ENCODE peak calls at places on chromosomes 16 and 17, in six cellular contexts. One of them, this sample, is unnamed.
A peak's percentile ranks its signal among the peaks of the same experiment; 100 is the strongest.

GRCh38 chr16:19281246-19281645 is 4.3 kb upstream of the CLEC19A start:
- DNase-seq in kidney glomerular epithelial cell: no peak
- DNase-seq in activated T-cell treated with anti-CD3 and anti-CD28 coated beads for 1 hour: no peak
- DNase-seq in activated T-helper 2 cell treated with anti-CD3 and anti-CD28 coated beads, Interferon-gamma antibody, Interleukin-2, Interleukin-4, amounts not matched to agents 10 μg/mL and 5 μg/mL and 100 μg/mL, durations not matched to agents 14 hours and 24 hours and 36 hours: no peak
- DNase-seq in DMS153: no peak
- DNase-seq in fibroblast of gingiva: no peak
- DNase-seq in this sample: peak; percentile 9

GRCh38 chr17:71338396-71338795 is 782.4 kb upstream of the SOX9 start:
- DNase-seq in kidney glomerular epithelial cell: no peak
- DNase-seq in activated T-cell treated with anti-CD3 and anti-CD28 coated beads for 1 hour: no peak
- DNase-seq in activated T-helper 2 cell treated with anti-CD3 and anti-CD28 coated beads, Interferon-gamma antibody, Interleukin-2, Interleukin-4, amounts not matched to agents 10 μg/mL and 5 μg/mL and 100 μg/mL, durations not matched to agents 14 hours and 24 hours and 36 hours: no peak
- DNase-seq in DMS153: no peak
- DNase-seq in fibroblast of gingiva: peak; percentile 26
- DNase-seq in this sample: peak; percentile 58

GRCh38 chr17:82241183-82241925 is 12.5 kb downstream of the SLC16A3 start:
- DNase-seq in kidney glomerular epithelial cell: peak; percentile 77
- DNase-seq in activated T-cell treated with anti-CD3 and anti-CD28 coated beads for 1 hour: no peak
- DNase-seq in activated T-helper 2 cell treated with anti-CD3 and anti-CD28 coated beads, Interferon-gamma antibody, Interleukin-2, Interleukin-4, amounts not matched to agents 10 μg/mL and 5 μg/mL and 100 μg/mL, durations not matched to agents 14 hours and 24 hours and 36 hours: no peak
- DNase-seq in DMS153: no peak
- DNase-seq in fibroblast of gingiva: peak; percentile 88
- DNase-seq in this sample: peak; percentile 96

GRCh38 chr16:56477096-56477878 is 25.9 kb downstream of the OGFOD1 start:
- DNase-seq in kidney glomerular epithelial cell: peak; percentile 32
- DNase-seq in activated T-cell treated with anti-CD3 and anti-CD28 coated beads for 1 hour: no peak
- DNase-seq in activated T-helper 2 cell treated with anti-CD3 and anti-CD28 coated beads, Interferon-gamma antibody, Interleukin-2, Interleukin-4, amounts not matched to agents 10 μg/mL and 5 μg/mL and 100 μg/mL, durations not matched to agents 14 hours and 24 hours and 36 hours: no peak
- DNase-seq in DMS153: no peak
- DNase-seq in fibroblast of gingiva: peak; percentile 78
- DNase-seq in this sample: peak; percentile 73

GRCh38 chr16:64131423-64131822 is 990.4 kb downstream of the CDH11 start:
- DNase-seq in kidney glomerular epithelial cell: no peak
- DNase-seq in activated T-cell treated with anti-CD3 and anti-CD28 coated beads for 1 hour: no peak
- DNase-seq in activated T-helper 2 cell treated with anti-CD3 and anti-CD28 coated beads, Interferon-gamma antibody, Interleukin-2, Interleukin-4, amounts not matched to agents 10 μg/mL and 5 μg/mL and 100 μg/mL, durations not matched to agents 14 hours and 24 hours and 36 hours: no peak
- DNase-seq in DMS153: no peak
- DNase-seq in fibroblast of gingiva: no peak
- DNase-seq in this sample: no peak

GRCh38 chr17:68868708-68869107 is 86.5 kb downstream of the ABCA8 start:
- DNase-seq in kidney glomerular epithelial cell: no peak
- DNase-seq in activated T-cell treated with anti-CD3 and anti-CD28 coated beads for 1 hour: no peak
- DNase-seq in activated T-helper 2 cell treated with anti-CD3 and anti-CD28 coated beads, Interferon-gamma antibody, Interleukin-2, Interleukin-4, amounts not matched to agents 10 μg/mL and 5 μg/mL and 100 μg/mL, durations not matched to agents 14 hours and 24 hours and 36 hours: no peak
- DNase-seq in DMS153: no peak
- DNase-seq in fibroblast of gingiva: no peak
- DNase-seq in this sample: peak; percentile 61

GRCh38 chr16:3513892-3514600 is 13.2 kb downstream of the CLUAP1 start:
- DNase-seq in kidney glomerular epithelial cell: no peak
- DNase-seq in activated T-cell treated with anti-CD3 and anti-CD28 coated beads for 1 hour: no peak
- DNase-seq in activated T-helper 2 cell treated with anti-CD3 and anti-CD28 coated beads, Interferon-gamma antibody, Interleukin-2, Interleukin-4, amounts not matched to agents 10 μg/mL and 5 μg/mL and 100 μg/mL, durations not matched to agents 14 hours and 24 hours and 36 hours: no peak
- DNase-seq in DMS153: no peak
- DNase-seq in fibroblast of gingiva: no peak
- DNase-seq in this sample: no peak

GRCh38 chr16:67445913-67446907 is 15.3 kb downstream of the HSD11B2 start:
- DNase-seq in kidney glomerular epithelial cell: no peak
- DNase-seq in activated T-cell treated with anti-CD3 and anti-CD28 coated beads for 1 hour: no peak
- DNase-seq in activated T-helper 2 cell treated with anti-CD3 and anti-CD28 coated beads, Interferon-gamma antibody, Interleukin-2, Interleukin-4, amounts not matched to agents 10 μg/mL and 5 μg/mL and 100 μg/mL, durations not matched to agents 14 hours and 24 hours and 36 hours: no peak
- DNase-seq in DMS153: no peak
- DNase-seq in fibroblast of gingiva: no peak
- DNase-seq in this sample: no peak

GRCh38 chr17:42112552-42113176 is at the start of gene DHX58:
- DNase-seq in kidney glomerular epithelial cell: peak; percentile 78
- DNase-seq in activated T-cell treated with anti-CD3 and anti-CD28 coated beads for 1 hour: peak; percentile 54
- DNase-seq in activated T-helper 2 cell treated with anti-CD3 and anti-CD28 coated beads, Interferon-gamma antibody, Interleukin-2, Interleukin-4, amounts not matched to agents 10 μg/mL and 5 μg/mL and 100 μg/mL, durations not matched to agents 14 hours and 24 hours and 36 hours: peak; percentile 84
- DNase-seq in DMS153: peak; percentile 77
- DNase-seq in fibroblast of gingiva: peak; percentile 82
- DNase-seq in this sample: peak; percentile 64

GRCh38 chr17:38905375-38905774 is 20.0 kb upstream of the LASP1NB start:
- DNase-seq in kidney glomerular epithelial cell: no peak
- DNase-seq in activated T-cell treated with anti-CD3 and anti-CD28 coated beads for 1 hour: no peak
- DNase-seq in activated T-helper 2 cell treated with anti-CD3 and anti-CD28 coated beads, Interferon-gamma antibody, Interleukin-2, Interleukin-4, amounts not matched to agents 10 μg/mL and 5 μg/mL and 100 μg/mL, durations not matched to agents 14 hours and 24 hours and 36 hours: no peak
- DNase-seq in DMS153: no peak
- DNase-seq in fibroblast of gingiva: no peak
- DNase-seq in this sample: no peak

GRCh38 chr17:31269597-31269996 is 27.4 kb downstream of the OMG start:
- DNase-seq in kidney glomerular epithelial cell: peak; percentile 97
- DNase-seq in activated T-cell treated with anti-CD3 and anti-CD28 coated beads for 1 hour: no peak
- DNase-seq in activated T-helper 2 cell treated with anti-CD3 and anti-CD28 coated beads, Interferon-gamma antibody, Interleukin-2, Interleukin-4, amounts not matched to agents 10 μg/mL and 5 μg/mL and 100 μg/mL, durations not matched to agents 14 hours and 24 hours and 36 hours: no peak
- DNase-seq in DMS153: no peak
- DNase-seq in fibroblast of gingiva: peak; percentile 97
- DNase-seq in this sample: peak; percentile 89

GRCh38 chr16:67277999-67278772 is 1.1 kb upstream of the PLEKHG4 start:
- DNase-seq in kidney glomerular epithelial cell: peak; percentile 41
- DNase-seq in activated T-cell treated with anti-CD3 and anti-CD28 coated beads for 1 hour: no peak
- DNase-seq in activated T-helper 2 cell treated with anti-CD3 and anti-CD28 coated beads, Interferon-gamma antibody, Interleukin-2, Interleukin-4, amounts not matched to agents 10 μg/mL and 5 μg/mL and 100 μg/mL, durations not matched to agents 14 hours and 24 hours and 36 hours: no peak
- DNase-seq in DMS153: no peak
- DNase-seq in fibroblast of gingiva: peak; percentile 68
- DNase-seq in this sample: peak; percentile 80

GRCh38 chr17:71405101-71405500 is 715.7 kb upstream of the SOX9 start:
- DNase-seq in kidney glomerular epithelial cell: no peak
- DNase-seq in activated T-cell treated with anti-CD3 and anti-CD28 coated beads for 1 hour: no peak
- DNase-seq in activated T-helper 2 cell treated with anti-CD3 and anti-CD28 coated beads, Interferon-gamma antibody, Interleukin-2, Interleukin-4, amounts not matched to agents 10 μg/mL and 5 μg/mL and 100 μg/mL, durations not matched to agents 14 hours and 24 hours and 36 hours: no peak
- DNase-seq in DMS153: no peak
- DNase-seq in fibroblast of gingiva: no peak
- DNase-seq in this sample: peak; percentile 64

GRCh38 chr16:11202260-11203091 is 53.5 kb downstream of the SOCS1 start:
- DNase-seq in kidney glomerular epithelial cell: peak; percentile 40
- DNase-seq in activated T-cell treated with anti-CD3 and anti-CD28 coated beads for 1 hour: no peak
- DNase-seq in activated T-helper 2 cell treated with anti-CD3 and anti-CD28 coated beads, Interferon-gamma antibody, Interleukin-2, Interleukin-4, amounts not matched to agents 10 μg/mL and 5 μg/mL and 100 μg/mL, durations not matched to agents 14 hours and 24 hours and 36 hours: no peak
- DNase-seq in DMS153: no peak
- DNase-seq in fibroblast of gingiva: no peak
- DNase-seq in this sample: no peak

GRCh38 chr16:8167436-8167835 is 422.9 kb downstream of the TMEM114 start:
- DNase-seq in kidney glomerular epithelial cell: no peak
- DNase-seq in activated T-cell treated with anti-CD3 and anti-CD28 coated beads for 1 hour: no peak
- DNase-seq in activated T-helper 2 cell treated with anti-CD3 and anti-CD28 coated beads, Interferon-gamma antibody, Interleukin-2, Interleukin-4, amounts not matched to agents 10 μg/mL and 5 μg/mL and 100 μg/mL, durations not matched to agents 14 hours and 24 hours and 36 hours: no peak
- DNase-seq in DMS153: no peak
- DNase-seq in fibroblast of gingiva: no peak
- DNase-seq in this sample: no peak

GRCh38 chr17:19569785-19570496 is 36.3 kb downstream of the SLC47A1 start:
- DNase-seq in kidney glomerular epithelial cell: no peak
- DNase-seq in activated T-cell treated with anti-CD3 and anti-CD28 coated beads for 1 hour: no peak
- DNase-seq in activated T-helper 2 cell treated with anti-CD3 and anti-CD28 coated beads, Interferon-gamma antibody, Interleukin-2, Interleukin-4, amounts not matched to agents 10 μg/mL and 5 μg/mL and 100 μg/mL, durations not matched to agents 14 hours and 24 hours and 36 hours: no peak
- DNase-seq in DMS153: no peak
- DNase-seq in fibroblast of gingiva: no peak
- DNase-seq in this sample: peak; percentile 18

GRCh38 chr17:17376362-17376761 is 73.2 kb downstream of the NT5M start:
- DNase-seq in kidney glomerular epithelial cell: no peak
- DNase-seq in activated T-cell treated with anti-CD3 and anti-CD28 coated beads for 1 hour: no peak
- DNase-seq in activated T-helper 2 cell treated with anti-CD3 and anti-CD28 coated beads, Interferon-gamma antibody, Interleukin-2, Interleukin-4, amounts not matched to agents 10 μg/mL and 5 μg/mL and 100 μg/mL, durations not matched to agents 14 hours and 24 hours and 36 hours: no peak
- DNase-seq in DMS153: no peak
- DNase-seq in fibroblast of gingiva: peak; percentile 60
- DNase-seq in this sample: no peak

GRCh38 chr17:59492091-59492451 is 73.3 kb upstream of the DHX40 start:
- DNase-seq in kidney glomerular epithelial cell: no peak
- DNase-seq in activated T-cell treated with anti-CD3 and anti-CD28 coated beads for 1 hour: no peak
- DNase-seq in activated T-helper 2 cell treated with anti-CD3 and anti-CD28 coated beads, Interferon-gamma antibody, Interleukin-2, Interleukin-4, amounts not matched to agents 10 μg/mL and 5 μg/mL and 100 μg/mL, durations not matched to agents 14 hours and 24 hours and 36 hours: no peak
- DNase-seq in DMS153: no peak
- DNase-seq in fibroblast of gingiva: no peak
- DNase-seq in this sample: no peak

GRCh38 chr16:10153993-10154788 is 28.0 kb downstream of the GRIN2A start:
- DNase-seq in kidney glomerular epithelial cell: no peak
- DNase-seq in activated T-cell treated with anti-CD3 and anti-CD28 coated beads for 1 hour: no peak
- DNase-seq in activated T-helper 2 cell treated with anti-CD3 and anti-CD28 coated beads, Interferon-gamma antibody, Interleukin-2, Interleukin-4, amounts not matched to agents 10 μg/mL and 5 μg/mL and 100 μg/mL, durations not matched to agents 14 hours and 24 hours and 36 hours: no peak
- DNase-seq in DMS153: no peak
- DNase-seq in fibroblast of gingiva: no peak
- DNase-seq in this sample: no peak

This sample was measured in MCF 10A.